ENCODE peak calls at places on chromosomes 12 and 14, in eight cellular contexts. Q is amniotic stem cell; A is tibial nerve; P is NCI-H1694 treated with DMSO at 0.1 percent for 48 hours; X is stimulated activated CD4-positive, alpha-beta T cell treated with anti-CD3 and anti-CD28 coated beads, Interleukin-1b, Interleukin-23, amount 100 ng/mL, for 1 hour; S is AG09319; R is stimulated activated CD8-positive, alpha-beta memory T cell treated with anti-CD3 and anti-CD28 coated beads, Interleukin-15, amount 100 ng/mL, for 1 hour; V is GM03348. E is an unnamed sample.

GRCh38 chr14:96102071-96102856 is 63.1 kb downstream of the C14orf132 start:
- DNase-seq in R (no peak), S (no peak), X (no peak), Q (no peak), V (peak), P (no peak), A (no peak), E (no peak)

GRCh38 chr14:63895510-63895909 is 42.7 kb downstream of the SYNE2 start:
- DNase-seq in Q (no peak), S (no peak), A (no peak), X (no peak), V (no peak), R (no peak), P (no peak), E (no peak)

GRCh38 chr12:112148031-112148513 is 22.7 kb downstream of the TRAFD1 start:
- DNase-seq in S (no peak), X (no peak), P (no peak), A (no peak), R (no peak), Q (no peak), V (no peak), E (no peak)

GRCh38 chr14:67461341-67461985 is 27.1 kb downstream of the TMEM229B start:
- DNase-seq in P (no peak), R (no peak), Q (no peak), A (no peak), X (no peak), S (no peak), V (no peak), E (no peak)

GRCh38 chr14:74804219-74804825 is 41.2 kb downstream of the YLPM1 start:
- DNase-seq in A (no peak), R (no peak), X (no peak), Q (peak), V (peak), P (peak), S (peak), E (no peak)

GRCh38 chr14:69876221-69876847 is 2.9 kb upstream of the SMOC1 start:
- DNase-seq in P (no peak), V (no peak), R (no peak), S (no peak), A (no peak), X (no peak), Q (no peak), E (no peak)

GRCh38 chr14:21673718-21674117 is at the start of gene OR4E1:
- DNase-seq in R (no peak), A (no peak), X (no peak), S (no peak), P (no peak), Q (no peak), V (no peak), E (no peak)

GRCh38 chr14:58572092-58572853 is 65.5 kb upstream of the DACT1 start:
- DNase-seq in S (no peak), V (peak), P (no peak), R (no peak), A (no peak), Q (peak), X (no peak), E (no peak)

GRCh38 chr14:47442206-47442605 is 233.2 kb downstream of the MDGA2 start:
- DNase-seq in V (no peak), R (no peak), X (no peak), S (no peak), P (no peak), Q (no peak), A (no peak), E (no peak)

GRCh38 chr12:56358836-56359532 is 923 bp downstream of the STAT2 start:
- DNase-seq in A (no peak), P (no peak), R (no peak), V (peak), Q (peak), X (no peak), S (peak), E (no peak)

GRCh38 chr12:69059465-69060457 is 126.8 kb upstream of the CPM start:
- DNase-seq in S (peak), P (no peak), X (no peak), V (peak), A (no peak), Q (peak), R (no peak), E (no peak)

GRCh38 chr12:27595231-27595642 is 71.2 kb downstream of the PPFIBP1 start:
- DNase-seq in P (no peak), Q (peak), S (peak), X (no peak), A (no peak), V (peak), R (no peak), E (no peak)

GRCh38 chr12:46549527-46550265 is 177.1 kb upstream of the SLC38A2 start:
- DNase-seq in X (no peak), A (no peak), Q (peak), S (peak), R (no peak), V (peak), P (no peak), E (no peak)

GRCh38 chr12:121787063-121787774 is 6.3 kb downstream of the RHOF start:
- DNase-seq in X (no peak), A (no peak), Q (no peak), S (no peak), P (no peak), V (no peak), R (no peak), E (no peak)

GRCh38 chr14:105767315-105767714 is 240.9 kb downstream of the TMEM121 start:
- DNase-seq in R (no peak), A (no peak), X (no peak), V (no peak), Q (no peak), P (no peak), S (no peak), E (peak)

GRCh38 chr14:54590481-54590880 is 23.6 kb downstream of the SAMD4A start:
- DNase-seq in Q (no peak), X (no peak), S (no peak), R (no peak), A (no peak), V (no peak), P (no peak), E (no peak)

GRCh38 chr14:49946320-49947141 is 53.6 kb downstream of the ARF6 start:
- DNase-seq in Q (peak), A (no peak), S (peak), P (peak), X (no peak), V (peak), R (no peak), E (no peak)

GRCh38 chr14:78566017-78566858 is 396.1 kb downstream of the NRXN3 start:
- DNase-seq in A (peak), P (peak), V (peak), S (peak), Q (peak), R (peak), X (peak), E (no peak)

GRCh38 chr14:35553808-35554207 is 19.8 kb downstream of the INSM2 start:
- DNase-seq in X (no peak), A (no peak), R (no peak), S (no peak), Q (peak), P (no peak), V (peak), E (no peak)

GRCh38 chr12:32546272-32546671 is 132.8 kb upstream of the DNM1L start:
- DNase-seq in V (no peak), A (no peak), P (no peak), S (no peak), Q (no peak), R (no peak), X (no peak), E (no peak)

GRCh38 chr14:51547260-51547659 is 104.5 kb upstream of the FRMD6 start:
- DNase-seq in R (no peak), S (peak), Q (peak), X (no peak), P (no peak), V (peak), A (no peak), E (no peak)

GRCh38 chr12:94071258-94071657 is 77.1 kb upstream of the PLXNC1 start:
- DNase-seq in A (no peak), Q (no peak), P (no peak), V (no peak), X (no peak), R (no peak), S (no peak), E (no peak)

GRCh38 chr14:59215757-59216156 is 27.3 kb downstream of the DAAM1 start:
- DNase-seq in R (no peak), S (no peak), Q (no peak), P (no peak), A (no peak), V (no peak), X (no peak), E (no peak)

GRCh38 chr14:33938131-33938949 is 12.5 kb downstream of the EGLN3 start:
- DNase-seq in X (no peak), V (no peak), S (no peak), Q (no peak), A (no peak), P (peak), R (no peak), E (no peak)

GRCh38 chr12:63151898-63152700 is 1.1 kb upstream of the AVPR1A start:
- DNase-seq in Q (peak), P (peak), X (no peak), A (no peak), R (no peak), V (peak), S (peak), E (no peak)

GRCh38 chr14:88271205-88271604 is 51.9 kb downstream of the KCNK10 start:
- DNase-seq in P (no peak), X (no peak), V (no peak), Q (no peak), S (no peak), R (no peak), A (no peak), E (no peak)

GRCh38 chr12:16329594-16329993 is 17.9 kb upstream of the MGST1 start:
- DNase-seq in V (no peak), A (no peak), S (no peak), Q (no peak), R (no peak), X (no peak), P (no peak), E (no peak)

GRCh38 chr12:56979628-56980027 is 22.2 kb upstream of the RDH16 start:
- DNase-seq in V (no peak), S (no peak), A (no peak), P (no peak), Q (no peak), X (no peak), R (no peak), E (no peak)

GRCh38 chr12:76547526-76547925 is 12.0 kb downstream of the OSBPL8 start:
- DNase-seq in Q (no peak), P (no peak), V (no peak), R (no peak), A (no peak), S (no peak), X (no peak), E (no peak)

GRCh38 chr12:97308576-97309198 is 153.9 kb upstream of the RMST start:
- DNase-seq in A (no peak), Q (peak), V (peak), P (peak), S (peak), X (no peak), R (no peak), E (no peak)

GRCh38 chr14:29681308-29681707 is 246.3 kb downstream of the PRKD1 start:
- DNase-seq in A (no peak), S (no peak), V (peak), Q (no peak), P (no peak), R (no peak), X (no peak), E (no peak)